ENCODE peak calls at places on chromosome 18, in eight cellular contexts. One of them, this sample, is unnamed.

GRCh38 chr18:2706903-2707302 is 51.4 kb downstream of the SMCHD1 start:
- DNase-seq in heart right ventricle: no peak
- DNase-seq in H54: no peak
- DNase-seq in NCI-H2029: no peak
- DNase-seq in HCT116: no peak
- DNase-seq in NCI-H82: peak
- DNase-seq in retina: no peak
- DNase-seq in stimulated activated CD8-positive, alpha-beta memory T cell treated with anti-CD3 and anti-CD28 coated beads, Interleukin-4, amount 100 ng/mL, for 1 hour: no peak
- DNase-seq in this sample: no peak

GRCh38 chr18:47990981-47991380 is 60.5 kb upstream of the SMAD2 start:
- DNase-seq in HCT116: no peak
- DNase-seq in NCI-H2029: no peak
- DNase-seq in retina: peak
- DNase-seq in H54: no peak
- DNase-seq in NCI-H82: peak
- DNase-seq in stimulated activated CD8-positive, alpha-beta memory T cell treated with anti-CD3 and anti-CD28 coated beads, Interleukin-4, amount 100 ng/mL, for 1 hour: no peak
- DNase-seq in heart right ventricle: no peak
- DNase-seq in this sample: no peak

GRCh38 chr18:8537400-8537799 is 71.8 kb upstream of the RAB12 start:
- DNase-seq in stimulated activated CD8-positive, alpha-beta memory T cell treated with anti-CD3 and anti-CD28 coated beads, Interleukin-4, amount 100 ng/mL, for 1 hour: no peak
- DNase-seq in HCT116: no peak
- DNase-seq in H54: no peak
- DNase-seq in NCI-H2029: no peak
- DNase-seq in retina: no peak
- DNase-seq in NCI-H82: no peak
- DNase-seq in heart right ventricle: no peak
- DNase-seq in this sample: no peak

GRCh38 chr18:62827397-62827796 is 112.1 kb downstream of the PHLPP1 start:
- DNase-seq in HCT116: no peak
- DNase-seq in NCI-H2029: no peak
- DNase-seq in stimulated activated CD8-positive, alpha-beta memory T cell treated with anti-CD3 and anti-CD28 coated beads, Interleukin-4, amount 100 ng/mL, for 1 hour: no peak
- DNase-seq in NCI-H82: no peak
- DNase-seq in heart right ventricle: no peak
- DNase-seq in H54: no peak
- DNase-seq in retina: no peak
- DNase-seq in this sample: no peak

GRCh38 chr18:58338961-58339722 is 289.7 kb downstream of the ALPK2 start:
- DNase-seq in H54: no peak
- DNase-seq in HCT116: no peak
- DNase-seq in NCI-H82: no peak
- DNase-seq in NCI-H2029: no peak
- DNase-seq in retina: peak
- DNase-seq in heart right ventricle: no peak
- DNase-seq in stimulated activated CD8-positive, alpha-beta memory T cell treated with anti-CD3 and anti-CD28 coated beads, Interleukin-4, amount 100 ng/mL, for 1 hour: no peak
- DNase-seq in this sample: no peak

GRCh38 chr18:37322497-37323035 is 243.0 kb downstream of the CELF4 start:
- DNase-seq in H54: peak
- DNase-seq in retina: peak
- DNase-seq in stimulated activated CD8-positive, alpha-beta memory T cell treated with anti-CD3 and anti-CD28 coated beads, Interleukin-4, amount 100 ng/mL, for 1 hour: no peak
- DNase-seq in NCI-H2029: no peak
- DNase-seq in heart right ventricle: no peak
- DNase-seq in NCI-H82: peak
- DNase-seq in HCT116: peak
- DNase-seq in this sample: no peak

GRCh38 chr18:30562231-30562630 is 480.3 kb downstream of the DSC3 start:
- DNase-seq in HCT116: no peak
- DNase-seq in stimulated activated CD8-positive, alpha-beta memory T cell treated with anti-CD3 and anti-CD28 coated beads, Interleukin-4, amount 100 ng/mL, for 1 hour: no peak
- DNase-seq in heart right ventricle: no peak
- DNase-seq in H54: no peak
- DNase-seq in retina: no peak
- DNase-seq in NCI-H2029: no peak
- DNase-seq in NCI-H82: no peak
- DNase-seq in this sample: no peak

GRCh38 chr18:46531472-46531871 is 125.5 kb downstream of the LOXHD1 start:
- DNase-seq in heart right ventricle: no peak
- DNase-seq in NCI-H2029: no peak
- DNase-seq in HCT116: no peak
- DNase-seq in H54: no peak
- DNase-seq in retina: no peak
- DNase-seq in NCI-H82: no peak
- DNase-seq in stimulated activated CD8-positive, alpha-beta memory T cell treated with anti-CD3 and anti-CD28 coated beads, Interleukin-4, amount 100 ng/mL, for 1 hour: no peak
- DNase-seq in this sample: no peak

GRCh38 chr18:9742588-9743131 is 34.6 kb downstream of the RAB31 start:
- DNase-seq in stimulated activated CD8-positive, alpha-beta memory T cell treated with anti-CD3 and anti-CD28 coated beads, Interleukin-4, amount 100 ng/mL, for 1 hour: no peak
- DNase-seq in NCI-H2029: no peak
- DNase-seq in H54: no peak
- DNase-seq in retina: peak
- DNase-seq in NCI-H82: no peak
- DNase-seq in heart right ventricle: no peak
- DNase-seq in HCT116: no peak
- DNase-seq in this sample: peak

GRCh38 chr18:54260376-54261072 is 8.8 kb upstream of the POLI start:
- DNase-seq in HCT116: no peak
- DNase-seq in NCI-H2029: no peak
- DNase-seq in NCI-H82: no peak
- DNase-seq in retina: no peak
- DNase-seq in heart right ventricle: no peak
- DNase-seq in H54: no peak
- DNase-seq in stimulated activated CD8-positive, alpha-beta memory T cell treated with anti-CD3 and anti-CD28 coated beads, Interleukin-4, amount 100 ng/mL, for 1 hour: no peak
- DNase-seq in this sample: no peak

GRCh38 chr18:12944724-12945123 is 3.1 kb upstream of the SEH1L start:
- DNase-seq in NCI-H82: no peak
- DNase-seq in NCI-H2029: no peak
- DNase-seq in retina: no peak
- DNase-seq in HCT116: no peak
- DNase-seq in heart right ventricle: peak
- DNase-seq in H54: peak
- DNase-seq in stimulated activated CD8-positive, alpha-beta memory T cell treated with anti-CD3 and anti-CD28 coated beads, Interleukin-4, amount 100 ng/mL, for 1 hour: no peak
- DNase-seq in this sample: no peak

GRCh38 chr18:74733592-74733991 is 135.9 kb downstream of the ZNF407 start:
- DNase-seq in H54: no peak
- DNase-seq in retina: peak
- DNase-seq in heart right ventricle: no peak
- DNase-seq in NCI-H2029: no peak
- DNase-seq in stimulated activated CD8-positive, alpha-beta memory T cell treated with anti-CD3 and anti-CD28 coated beads, Interleukin-4, amount 100 ng/mL, for 1 hour: no peak
- DNase-seq in HCT116: no peak
- DNase-seq in NCI-H82: no peak
- DNase-seq in this sample: no peak

GRCh38 chr18:32200766-32201165 is 10.9 kb downstream of the MEP1B start:
- DNase-seq in retina: no peak
- DNase-seq in NCI-H82: peak
- DNase-seq in NCI-H2029: no peak
- DNase-seq in HCT116: no peak
- DNase-seq in heart right ventricle: no peak
- DNase-seq in H54: no peak
- DNase-seq in stimulated activated CD8-positive, alpha-beta memory T cell treated with anti-CD3 and anti-CD28 coated beads, Interleukin-4, amount 100 ng/mL, for 1 hour: no peak
- DNase-seq in this sample: no peak

GRCh38 chr18:44180683-44181082 is 500.0 kb upstream of the SETBP1 start:
- DNase-seq in HCT116: no peak
- DNase-seq in NCI-H2029: no peak
- DNase-seq in retina: no peak
- DNase-seq in NCI-H82: no peak
- DNase-seq in heart right ventricle: no peak
- DNase-seq in H54: no peak
- DNase-seq in stimulated activated CD8-positive, alpha-beta memory T cell treated with anti-CD3 and anti-CD28 coated beads, Interleukin-4, amount 100 ng/mL, for 1 hour: no peak
- DNase-seq in this sample: no peak

GRCh38 chr18:36212301-36212977 is 25.1 kb downstream of the MOCOS start:
- DNase-seq in stimulated activated CD8-positive, alpha-beta memory T cell treated with anti-CD3 and anti-CD28 coated beads, Interleukin-4, amount 100 ng/mL, for 1 hour: no peak
- DNase-seq in retina: no peak
- DNase-seq in NCI-H82: no peak
- DNase-seq in H54: no peak
- DNase-seq in NCI-H2029: no peak
- DNase-seq in HCT116: no peak
- DNase-seq in heart right ventricle: no peak
- DNase-seq in this sample: no peak

GRCh38 chr18:46401486-46402115 is 255.4 kb downstream of the LOXHD1 start:
- DNase-seq in retina: no peak
- DNase-seq in H54: no peak
- DNase-seq in NCI-H2029: peak
- DNase-seq in stimulated activated CD8-positive, alpha-beta memory T cell treated with anti-CD3 and anti-CD28 coated beads, Interleukin-4, amount 100 ng/mL, for 1 hour: no peak
- DNase-seq in heart right ventricle: no peak
- DNase-seq in HCT116: no peak
- DNase-seq in NCI-H82: no peak
- DNase-seq in this sample: no peak

GRCh38 chr18:79692056-79692455 is 12.5 kb downstream of the CTDP1 start:
- DNase-seq in NCI-H2029: no peak
- DNase-seq in HCT116: no peak
- DNase-seq in stimulated activated CD8-positive, alpha-beta memory T cell treated with anti-CD3 and anti-CD28 coated beads, Interleukin-4, amount 100 ng/mL, for 1 hour: no peak
- DNase-seq in H54: no peak
- DNase-seq in retina: no peak
- DNase-seq in heart right ventricle: no peak
- DNase-seq in NCI-H82: no peak
- DNase-seq in this sample: no peak

GRCh38 chr18:39462436-39462835 is 1896.8 kb upstream of the CELF4 start:
- DNase-seq in NCI-H82: no peak
- DNase-seq in HCT116: no peak
- DNase-seq in retina: no peak
- DNase-seq in NCI-H2029: no peak
- DNase-seq in heart right ventricle: no peak
- DNase-seq in stimulated activated CD8-positive, alpha-beta memory T cell treated with anti-CD3 and anti-CD28 coated beads, Interleukin-4, amount 100 ng/mL, for 1 hour: no peak
- DNase-seq in H54: no peak
- DNase-seq in this sample: no peak

GRCh38 chr18:79680100-79680879 is 687 bp downstream of the CTDP1 start:
- DNase-seq in NCI-H82: peak
- DNase-seq in NCI-H2029: no peak
- DNase-seq in stimulated activated CD8-positive, alpha-beta memory T cell treated with anti-CD3 and anti-CD28 coated beads, Interleukin-4, amount 100 ng/mL, for 1 hour: no peak
- DNase-seq in heart right ventricle: peak
- DNase-seq in retina: peak
- DNase-seq in H54: peak
- DNase-seq in HCT116: no peak
- DNase-seq in this sample: no peak

GRCh38 chr18:34913837-34914755 is 127.1 kb upstream of the MAPRE2 start:
- DNase-seq in NCI-H2029: no peak
- DNase-seq in NCI-H82: no peak
- DNase-seq in heart right ventricle: no peak
- DNase-seq in H54: no peak
- DNase-seq in retina: no peak
- DNase-seq in HCT116: no peak
- DNase-seq in stimulated activated CD8-positive, alpha-beta memory T cell treated with anti-CD3 and anti-CD28 coated beads, Interleukin-4, amount 100 ng/mL, for 1 hour: no peak
- DNase-seq in this sample: no peak

GRCh38 chr18:8806798-8807501 is 101.6 kb downstream of the MTCL1 start:
- DNase-seq in stimulated activated CD8-positive, alpha-beta memory T cell treated with anti-CD3 and anti-CD28 coated beads, Interleukin-4, amount 100 ng/mL, for 1 hour: no peak
- DNase-seq in NCI-H2029: no peak
- DNase-seq in heart right ventricle: no peak
- DNase-seq in HCT116: no peak
- DNase-seq in H54: no peak
- DNase-seq in NCI-H82: no peak
- DNase-seq in retina: no peak
- DNase-seq in this sample: no peak

GRCh38 chr18:63677490-63678225 is 16.0 kb upstream of the SERPINB3 start:
- DNase-seq in heart right ventricle: no peak
- DNase-seq in H54: no peak
- DNase-seq in NCI-H82: no peak
- DNase-seq in retina: no peak
- DNase-seq in NCI-H2029: no peak
- DNase-seq in HCT116: no peak
- DNase-seq in stimulated activated CD8-positive, alpha-beta memory T cell treated with anti-CD3 and anti-CD28 coated beads, Interleukin-4, amount 100 ng/mL, for 1 hour: no peak
- DNase-seq in this sample: no peak

GRCh38 chr18:67600181-67600631 is 83.7 kb upstream of the DSEL start:
- DNase-seq in H54: peak
- DNase-seq in NCI-H2029: no peak
- DNase-seq in heart right ventricle: no peak
- DNase-seq in stimulated activated CD8-positive, alpha-beta memory T cell treated with anti-CD3 and anti-CD28 coated beads, Interleukin-4, amount 100 ng/mL, for 1 hour: no peak
- DNase-seq in NCI-H82: peak
- DNase-seq in retina: peak
- DNase-seq in HCT116: no peak
- DNase-seq in this sample: peak

GRCh38 chr18:6504605-6505510 is 90.1 kb upstream of the L3MBTL4 start:
- DNase-seq in retina: no peak
- DNase-seq in NCI-H2029: no peak
- DNase-seq in H54: no peak
- DNase-seq in heart right ventricle: no peak
- DNase-seq in NCI-H82: no peak
- DNase-seq in stimulated activated CD8-positive, alpha-beta memory T cell treated with anti-CD3 and anti-CD28 coated beads, Interleukin-4, amount 100 ng/mL, for 1 hour: no peak
- DNase-seq in HCT116: no peak
- DNase-seq in this sample: no peak

GRCh38 chr18:6752200-6752873 is 22.8 kb downstream of the ARHGAP28 start:
- DNase-seq in NCI-H2029: no peak
- DNase-seq in H54: no peak
- DNase-seq in stimulated activated CD8-positive, alpha-beta memory T cell treated with anti-CD3 and anti-CD28 coated beads, Interleukin-4, amount 100 ng/mL, for 1 hour: no peak
- DNase-seq in NCI-H82: no peak
- DNase-seq in retina: no peak
- DNase-seq in HCT116: no peak
- DNase-seq in heart right ventricle: no peak
- DNase-seq in this sample: no peak

GRCh38 chr18:13231151-13231550 is 12.6 kb downstream of the LDLRAD4 start:
- DNase-seq in NCI-H2029: no peak
- DNase-seq in H54: no peak
- DNase-seq in stimulated activated CD8-positive, alpha-beta memory T cell treated with anti-CD3 and anti-CD28 coated beads, Interleukin-4, amount 100 ng/mL, for 1 hour: no peak
- DNase-seq in NCI-H82: no peak
- DNase-seq in retina: no peak
- DNase-seq in HCT116: no peak
- DNase-seq in heart right ventricle: no peak
- DNase-seq in this sample: no peak